ENCODE peak calls at places on chromosomes 12 and 14, in six cellular contexts. B, H, E, I, D and V are unnamed samples.

GRCh38 chr14:72876710-72877063 is 17.2 kb downstream of the DPF3 start:
- DNase-seq in H (no peak), B (no peak), D (no peak), I (no peak), E (no peak), V (no peak)

GRCh38 chr12:1533205-1533601 is 61.2 kb downstream of the FBXL14 start:
- DNase-seq in D (no peak), H (no peak), I (no peak), B (no peak), E (peak), V (no peak)

GRCh38 chr12:4273651-4274395 is at the start of gene CCND2:
- DNase-seq in D (peak), B (peak), H (no peak), I (peak), E (peak), V (peak)

GRCh38 chr12:121748571-121749265 is 36.2 kb downstream of the TMEM120B start:
- DNase-seq in B (peak), H (peak), I (no peak), E (peak), D (no peak), V (peak)

GRCh38 chr14:67919259-67919658 is 99.7 kb downstream of the RAD51B start:
- DNase-seq in B (no peak), E (no peak), H (no peak), D (no peak), I (no peak), V (no peak)

GRCh38 chr14:100031506-100032281 is 33.5 kb upstream of the EVL start:
- DNase-seq in H (peak), B (no peak), D (no peak), E (peak), I (no peak), V (peak)

GRCh38 chr14:41609704-41610183 is 3.1 kb downstream of the LRFN5 start:
- DNase-seq in B (peak), I (peak), H (no peak), E (peak), D (no peak), V (no peak)

GRCh38 chr12:85550924-85551323 is 270.9 kb downstream of the ALX1 start:
- DNase-seq in I (no peak), E (no peak), H (no peak), B (no peak), D (no peak), V (no peak)

GRCh38 chr12:67400742-67401141 is 131.6 kb downstream of the CAND1 start:
- DNase-seq in H (no peak), I (no peak), E (no peak), B (no peak), D (no peak), V (no peak)

GRCh38 chr12:57176846-57177245 is 29.4 kb upstream of the LRP1-AS start:
- DNase-seq in B (no peak), D (no peak), E (peak), I (no peak), H (no peak), V (peak)

GRCh38 chr12:12048266-12048665 is 22.5 kb upstream of the BCL2L14 start:
- DNase-seq in E (no peak), B (no peak), I (no peak), D (no peak), H (no peak), V (no peak)

GRCh38 chr14:104337381-104337780 is 199.0 kb downstream of the KIF26A start:
- DNase-seq in H (no peak), E (no peak), D (no peak), I (no peak), B (no peak), V (no peak)

GRCh38 chr12:116969615-116970575 is 59.1 kb downstream of the FBXW8 start:
- DNase-seq in E (peak), D (no peak), B (no peak), I (no peak), H (no peak), V (no peak)

GRCh38 chr12:95336387-95337067 is 118.9 kb downstream of the VEZT start:
- DNase-seq in E (peak), I (peak), H (peak), D (no peak), B (peak), V (peak)

GRCh38 chr12:81942588-81942987 is 183.4 kb upstream of the PPFIA2 start:
- DNase-seq in D (no peak), H (no peak), B (no peak), I (no peak), E (no peak), V (no peak)

GRCh38 chr14:70707138-70708038 is 65.7 kb downstream of the TTC9 start:
- DNase-seq in D (no peak), B (no peak), H (no peak), I (no peak), E (peak), V (peak)

GRCh38 chr12:4809449-4810218 is 89.4 kb downstream of the GALNT8 start:
- DNase-seq in I (peak), D (peak), B (peak), E (peak), H (no peak), V (no peak)

GRCh38 chr14:64364907-64365306 is 23.2 kb upstream of the MTHFD1 start:
- DNase-seq in D (no peak), B (no peak), H (no peak), I (no peak), E (peak), V (peak)

GRCh38 chr12:43761535-43761934 is 2.8 kb downstream of the IRAK4 start:
- DNase-seq in E (no peak), D (no peak), I (no peak), H (no peak), B (no peak), V (peak)

GRCh38 chr12:65740873-65741600 is 83.2 kb upstream of the HMGA2 start:
- DNase-seq in D (peak), E (peak), H (no peak), I (peak), B (peak), V (peak)

GRCh38 chr14:75088566-75089373 is 19.3 kb downstream of the ZC2HC1C start:
- DNase-seq in D (peak), B (peak), I (peak), E (peak), H (no peak), V (peak)

GRCh38 chr12:65014504-65015271 is 106.4 kb downstream of the WIF1 start:
- DNase-seq in H (no peak), I (no peak), E (no peak), D (no peak), B (no peak), V (peak)